ENCODE peak calls at places on chromosome 7, in six cellular contexts. Q is body of pancreas, G is cardiac muscle cell, E is right lobe of liver, U is kidney, H is psoas muscle. K is an unnamed sample.

GRCh38 chr7:135744938-135745701 is 3.5 kb downstream of the FAM180A start:
- DNase-seq in U (no peak), E (no peak), H (no peak), Q (no peak), G (peak; percentile 59), K (no peak)

GRCh38 chr7:2148814-2149213 is 83.9 kb downstream of the MAD1L1 start:
- DNase-seq in U (no peak), E (no peak), H (no peak), Q (no peak), G (no peak), K (no peak)

GRCh38 chr7:116584721-116585120 is 59.9 kb downstream of the CAV1 start:
- DNase-seq in E (no peak), Q (no peak), G (no peak), U (no peak), H (no peak), K (no peak)

GRCh38 chr7:140404565-140405080 is 765 bp downstream of the RAB19 start:
- DNase-seq in H (no peak), E (no peak), U (no peak), G (no peak), Q (no peak), K (no peak)

GRCh38 chr7:37439282-37440021 is 9.2 kb downstream of the ELMO1 start:
- DNase-seq in U (no peak), H (no peak), G (no peak), Q (no peak), E (no peak), K (no peak)

GRCh38 chr7:272108-272615 is 17.8 kb upstream of the FOXL3 start:
- DNase-seq in H (peak; percentile 5), Q (no peak), E (no peak), G (no peak), U (peak; percentile 50), K (peak; percentile 37)

GRCh38 chr7:105399043-105399725 is 10.5 kb upstream of the SRPK2 start:
- DNase-seq in G (peak; percentile 54), E (no peak), U (no peak), Q (no peak), H (no peak), K (no peak)

GRCh38 chr7:67608806-67609205 is 612.2 kb downstream of the TYW1 start:
- DNase-seq in H (no peak), G (no peak), Q (no peak), U (no peak), E (no peak), K (no peak)

GRCh38 chr7:123746055-123746454 is 2.7 kb downstream of the WASL start:
- DNase-seq in Q (no peak), H (no peak), U (no peak), E (no peak), G (no peak), K (no peak)

GRCh38 chr7:149803551-149804074 is 30.2 kb upstream of the ZNF467 start:
- DNase-seq in E (no peak), U (no peak), H (no peak), Q (no peak), G (no peak), K (no peak)

GRCh38 chr7:7527047-7527446 is 8.6 kb downstream of the COL28A1 start:
- DNase-seq in H (no peak), Q (no peak), E (no peak), G (no peak), U (no peak), K (no peak)

GRCh38 chr7:102992820-102993531 is 80.2 kb downstream of the LRRC17 start:
- DNase-seq in H (no peak), U (no peak), E (no peak), G (peak; percentile 80), Q (peak; percentile 60), K (no peak)

GRCh38 chr7:39595102-39595620 is 28.2 kb upstream of the RALA start:
- DNase-seq in H (no peak), U (no peak), Q (no peak), G (peak; percentile 72), E (no peak), K (no peak)

GRCh38 chr7:127114739-127115265 is 137.9 kb downstream of the GRM8 start:
- DNase-seq in E (no peak), G (no peak), U (no peak), Q (no peak), H (no peak), K (no peak)

GRCh38 chr7:148611692-148612091 is 21.1 kb downstream of the C7orf33 start:
- DNase-seq in G (no peak), H (no peak), U (no peak), Q (no peak), E (no peak), K (no peak)

GRCh38 chr7:157136372-157136771 is 2.4 kb upstream of the UBE3C start:
- DNase-seq in U (no peak), G (peak; percentile 92), H (no peak), E (no peak), Q (peak; percentile 33), K (no peak)

GRCh38 chr7:118684796-118685195 is 460.3 kb downstream of the ANKRD7 start:
- DNase-seq in H (no peak), E (no peak), U (no peak), G (no peak), Q (no peak), K (no peak)

GRCh38 chr7:37943905-37944736 is 23.7 kb downstream of the EPDR1 start:
- DNase-seq in H (no peak), Q (no peak), U (no peak), E (peak; percentile 20), G (no peak), K (no peak)

GRCh38 chr7:32479574-32480200 is 10.5 kb downstream of the LSM5 start:
- DNase-seq in Q (peak; percentile 44), G (peak; percentile 76), U (no peak), H (no peak), E (no peak), K (no peak)

GRCh38 chr7:26515462-26515861 is 223.8 kb downstream of the SNX10 start:
- DNase-seq in E (peak; percentile 51), U (peak; percentile 84), G (no peak), H (no peak), Q (peak; percentile 92), K (peak; percentile 77)

GRCh38 chr7:1975179-1975578 is 257.6 kb downstream of the MAD1L1 start:
- DNase-seq in H (no peak), Q (no peak), E (peak; percentile 52), G (no peak), U (peak; percentile 61), K (peak; percentile 20)

GRCh38 chr7:108368466-108368865 is 87.8 kb downstream of the NRCAM start:
- DNase-seq in Q (peak; percentile 57), G (peak; percentile 19), H (no peak), E (no peak), U (no peak), K (no peak)

GRCh38 chr7:14999331-14999730 is 96.8 kb upstream of the DGKB start:
- DNase-seq in E (no peak), Q (no peak), U (no peak), H (no peak), G (no peak), K (no peak)

GRCh38 chr7:36898186-36898585 is 173.9 kb upstream of the AOAH start:
- DNase-seq in Q (no peak), U (no peak), E (no peak), G (no peak), H (no peak), K (no peak)

DNA sequence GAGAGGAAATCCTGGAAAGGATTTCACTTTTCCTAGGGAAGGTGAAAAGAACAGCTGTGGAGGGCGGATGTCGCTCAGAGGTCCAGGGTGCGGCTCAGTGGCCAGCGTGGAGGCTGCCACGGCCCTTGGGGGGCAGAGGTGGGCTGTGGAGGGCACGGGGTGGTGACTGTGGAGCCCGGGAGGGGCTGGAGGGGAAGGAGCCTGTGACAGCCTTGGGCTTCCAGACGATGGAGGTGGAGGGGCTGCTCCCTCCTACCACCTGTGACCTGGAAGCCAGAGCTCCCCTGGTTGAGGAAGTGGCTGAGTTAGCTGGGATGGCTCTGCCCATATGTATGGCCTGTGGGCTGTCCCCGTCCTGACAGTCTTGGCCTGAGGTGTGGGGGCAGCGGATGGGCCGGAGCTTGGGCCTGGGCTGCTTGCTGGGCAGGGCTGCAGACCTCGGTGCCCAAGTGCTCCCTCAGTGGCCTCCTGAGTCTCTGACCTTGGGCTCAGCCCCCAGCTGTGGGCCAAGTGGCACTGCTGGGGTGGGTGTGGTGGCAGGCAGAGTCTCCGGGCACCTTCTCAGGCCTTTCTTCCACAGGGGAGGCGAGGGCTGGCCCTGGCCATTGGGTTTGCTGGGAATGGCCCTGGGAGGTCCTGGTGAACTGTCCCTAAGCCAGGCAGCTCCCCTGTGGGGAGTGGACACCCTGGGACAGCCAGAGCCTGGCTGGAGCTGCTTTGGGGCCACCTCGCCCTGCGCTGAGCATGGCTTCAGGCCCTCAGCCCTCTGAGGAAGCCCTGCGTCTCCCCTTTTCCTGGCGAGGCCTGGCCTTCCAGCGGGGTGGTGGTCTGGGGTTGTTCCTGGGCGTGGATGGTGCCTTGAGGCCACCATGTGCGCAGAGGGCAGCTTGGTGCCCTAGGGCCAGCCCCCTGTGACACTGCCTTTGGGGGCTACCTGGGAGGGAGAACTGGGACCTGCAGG is 3.9 kb downstream of the BRI3 start:
- DNase-seq in G (no peak), Q (no peak), U (peak; percentile 74), H (no peak), E (no peak), K (no peak)
- H3K4me1 ChIP-seq in G (peaks cover 39% of the 10 kb centered on the region), Q (peaks cover 79% of the 10 kb centered on the region), U (peaks cover 58% of the 10 kb centered on the region), H (peaks cover 65% of the 10 kb centered on the region), E (no peaks in the 10 kb centered on the region), K (peaks cover 63% of the 10 kb centered on the region)

GRCh38 chr7:155787171-155787851 is 25.0 kb downstream of the SHH start:
- DNase-seq in Q (no peak), E (no peak), U (no peak), H (no peak), G (peak; percentile 41), K (no peak)
- H3K4me3 ChIP-seq in Q (no peak overlapping the region), E (peak overlapping the region; percentile 26), U (no peak overlapping the region), H (peak overlapping the region; percentile 52), G (peak overlapping the region; percentile 39), K (no peak overlapping the region)

GRCh38 chr7:4698707-4699275 is 16.7 kb downstream of the FOXK1 start:
- DNase-seq in U (peak; percentile 29), Q (no peak), H (no peak), E (no peak), G (no peak), K (no peak)
- H3K4me1 ChIP-seq in U (peaks cover 5% of the 10 kb centered on the region), Q (no peaks in the 10 kb centered on the region), H (peaks cover 46% of the 10 kb centered on the region), E (no peaks in the 10 kb centered on the region), G (no peaks in the 10 kb centered on the region), K (no peaks in the 10 kb centered on the region)

DNA sequence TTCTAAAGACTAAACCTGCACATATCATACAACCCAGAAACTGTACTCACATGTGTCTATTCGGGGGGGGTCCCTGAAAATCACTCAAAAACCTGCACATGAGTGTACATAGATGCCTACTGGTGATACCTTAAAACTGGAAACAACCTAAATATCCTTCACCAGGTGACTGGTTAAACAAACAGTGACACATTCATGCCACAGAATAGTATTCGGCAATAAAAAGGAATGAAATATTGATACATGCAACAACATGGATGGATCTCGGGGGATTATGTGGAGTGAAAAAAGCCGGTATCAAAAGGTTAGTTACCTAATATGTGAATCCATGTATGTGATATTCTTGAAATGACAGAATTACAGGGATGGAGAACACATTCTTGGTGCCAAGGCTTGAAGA is 32.1 kb upstream of the EGFR start:
- DNase-seq in Q (no peak), G (no peak), H (no peak), U (no peak), E (no peak), K (no peak)
- H3K4me3 ChIP-seq in Q (no peak overlapping the region), G (no peak overlapping the region), H (no peak overlapping the region), U (no peak overlapping the region), E (no peak overlapping the region), K (no peak overlapping the region)

GRCh38 chr7:43642897-43643630 is 60.2 kb downstream of the STK17A start:
- DNase-seq in G (no peak), E (no peak), Q (no peak), H (no peak), U (no peak), K (no peak)
- H3K4me1 ChIP-seq in G (peaks cover 30% of the 10 kb centered on the region), E (no peaks in the 10 kb centered on the region), Q (peaks cover 45% of the 10 kb centered on the region), H (peaks cover 20% of the 10 kb centered on the region), U (peaks cover 26% of the 10 kb centered on the region), K (peaks cover 21% of the 10 kb centered on the region)